ENCODE peak calls at places on chromosomes 6 and 20, in four cellular contexts. N is pancreas, H is A549, B is H9. U is an unnamed sample. For H3K4me1, the result is how much of the 10 kb centered on the place peaks cover.

GRCh38 chr20:57654998-57655811 is 35.0 kb upstream of the ZBP1 start:
- DNase-seq in N (no peak), H (peak), B (peak), U (no peak)

GRCh38 chr6:144017167-144018094 is 9.4 kb upstream of the PLAGL1 start:
- DNase-seq in N (no peak), H (no peak), B (no peak), U (no peak)

GRCh38 chr20:59482581-59483187 is 121.7 kb upstream of the PHACTR3 start:
- DNase-seq in N (no peak), H (no peak), B (no peak), U (no peak)

GRCh38 chr20:63102720-63103375 is 96.1 kb upstream of the BHLHE23 start:
- DNase-seq in N (no peak), H (peak), B (no peak), U (peak)

GRCh38 chr20:62603021-62603906 is 39.0 kb upstream of the SLCO4A1 start:
- DNase-seq in N (peak), H (no peak), B (no peak), U (peak)

GRCh38 chr6:111534366-111534765 is 51.3 kb upstream of the REV3L start:
- DNase-seq in N (peak), H (no peak), B (no peak), U (no peak)

GRCh38 chr6:17193376-17193775 is 87.8 kb upstream of the RBM24 start:
- DNase-seq in N (no peak), H (no peak), B (no peak), U (no peak)

GRCh38 chr6:130293800-130294199 is 71.0 kb upstream of the SAMD3 start:
- DNase-seq in N (no peak), H (peak), B (peak), U (no peak)

GRCh38 chr6:44100088-44100550 is 27.1 kb downstream of the MRPL14 start:
- DNase-seq in N (no peak), H (peak), B (no peak), U (no peak)

GRCh38 chr6:110703906-110704594 is 111.2 kb downstream of the CDK19 start:
- DNase-seq in N (no peak), H (no peak), B (no peak), U (no peak)

GRCh38 chr20:64152906-64153305 is 11.3 kb upstream of the MYT1 start:
- DNase-seq in N (no peak), H (no peak), B (no peak), U (no peak)

GRCh38 chr20:4814696-4815252 is 93.1 kb downstream of the PRND start:
- DNase-seq in N (no peak), H (no peak), B (no peak), U (peak)
- H3K4me1 ChIP-seq in N (under half), H (under half), B (under half), U (under half)

GRCh38 chr6:41779336-41779735 is 364 bp downstream of the FRS3 start:
- DNase-seq in N (no peak), H (no peak), B (no peak), U (no peak)

GRCh38 chr6:41783106-41783780 is 2.7 kb downstream of the PRICKLE4 start:
- DNase-seq in N (no peak), H (no peak), B (no peak), U (no peak)

GRCh38 chr6:41780623-41781301 is at the start of gene PRICKLE4:
- DNase-seq in N (peak), H (peak), B (no peak), U (peak)

GRCh38 chr6:41779793-41780622 is at the start of gene FRS3:
- DNase-seq in N (peak), H (peak), B (peak), U (peak)

DNA sequence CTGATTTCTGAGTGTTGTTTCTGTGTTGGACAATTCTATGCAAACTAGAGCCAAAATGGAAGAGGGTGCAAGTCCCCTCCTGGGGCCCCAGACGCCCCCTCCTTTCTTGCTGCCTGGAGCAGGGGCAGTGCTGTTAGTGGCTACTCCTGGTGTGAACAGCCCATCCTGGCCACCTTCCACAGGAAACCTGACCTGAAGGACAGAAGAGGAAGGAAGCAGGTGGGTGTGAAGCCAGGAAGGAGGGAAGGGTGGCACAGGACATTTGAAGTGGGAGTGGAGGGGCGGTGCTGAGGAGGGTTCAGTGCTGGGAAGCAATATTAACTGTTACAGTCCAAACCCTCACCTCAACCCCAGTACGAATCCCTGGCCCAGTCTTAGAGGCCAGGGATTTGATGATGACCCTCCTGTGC is 725 bp downstream of the PRICKLE4 start:
- DNase-seq in N (peak), H (no peak), B (no peak), U (no peak)
- H3K4me1 ChIP-seq in N (under half), H (under half), B (under half), U (under half)

DNA sequence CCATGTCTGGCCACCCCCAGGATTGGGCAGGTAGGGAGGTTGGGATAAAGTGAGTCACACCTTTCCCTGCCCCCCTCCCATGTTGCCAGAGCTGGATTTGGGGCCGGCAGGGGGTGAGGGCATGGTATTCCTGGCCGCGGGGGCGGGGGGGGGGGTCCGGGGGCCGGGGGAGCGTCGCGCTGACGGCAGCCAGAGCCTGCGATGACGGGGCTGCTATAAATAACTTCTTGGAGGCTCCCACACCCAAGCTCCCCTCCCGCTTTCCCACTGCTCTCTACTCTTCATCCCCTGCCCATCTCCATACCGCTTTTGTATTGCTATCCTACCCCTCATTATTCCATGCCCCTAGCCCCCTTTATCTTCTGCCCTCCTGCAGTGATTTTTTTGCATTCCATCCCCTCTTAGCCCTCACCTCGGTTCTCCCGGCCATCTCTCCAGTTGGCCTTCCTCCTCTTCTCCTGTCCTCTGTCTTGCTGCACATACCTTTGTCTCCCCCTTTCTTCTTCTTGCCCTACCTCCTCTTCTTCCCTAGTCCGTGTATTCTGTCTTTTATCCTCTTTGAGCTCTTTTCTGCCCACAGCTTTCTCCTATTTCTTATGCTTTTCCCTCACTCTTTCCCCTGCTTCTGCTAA is 13.8 kb downstream of the SYNGAP1 start:
- DNase-seq in N (no peak), H (no peak), B (peak), U (no peak)
- H3K4me1 ChIP-seq in N (under half), H (under half), B (under half), U (under half)

DNA sequence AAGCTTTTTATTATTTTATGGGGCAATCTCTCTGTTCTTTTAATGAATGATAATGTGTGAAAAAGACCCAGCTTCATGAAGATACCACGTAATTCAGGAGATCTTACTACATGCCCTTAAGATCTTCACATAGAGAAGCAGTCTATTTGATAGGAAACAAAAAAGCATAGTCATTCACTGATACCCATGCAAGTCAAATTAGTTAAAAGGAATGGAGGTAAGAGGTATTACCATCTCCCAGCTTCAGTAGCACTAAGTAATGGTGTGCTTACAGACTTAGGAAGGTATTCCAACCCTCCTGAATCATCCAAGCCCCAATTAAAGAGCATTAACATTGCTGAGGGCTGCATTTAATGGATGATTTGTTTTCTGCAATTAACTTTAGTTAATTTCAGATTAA is 364.7 kb downstream of the SYNE1 start:
- DNase-seq in N (no peak), H (no peak), B (no peak), U (no peak)
- H3K4me1 ChIP-seq in N (under half), H (under half), B (under half), U (under half)

DNA sequence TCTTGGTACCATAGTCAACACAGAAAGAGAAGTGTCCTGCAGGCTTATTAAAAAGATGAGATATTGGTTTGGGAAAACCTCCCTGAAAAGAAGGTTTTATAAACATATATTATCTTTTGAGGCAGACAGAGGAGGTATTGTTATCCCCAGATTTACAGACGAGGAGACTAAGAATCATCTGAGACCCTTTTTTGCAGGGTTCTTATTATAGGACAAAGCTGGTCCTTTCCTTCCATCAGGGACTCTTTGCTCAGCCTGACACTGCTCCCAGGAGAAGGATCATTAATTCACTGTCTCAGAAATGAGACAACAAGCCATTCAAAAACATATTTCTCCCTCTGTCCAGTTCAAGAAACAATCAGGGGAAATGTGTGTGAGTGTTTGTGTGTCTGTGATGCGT is 33.6 kb downstream of the HIVEP2 start:
- DNase-seq in N (no peak), H (no peak), B (no peak), U (no peak)
- H3K4me1 ChIP-seq in N (under half), H (under half), B (under half), U (under half)

GRCh38 chr6:75478929-75479328 is 14.7 kb downstream of the FILIP1 start:
- DNase-seq in N (no peak), H (no peak), B (no peak), U (no peak)
- H3K4me1 ChIP-seq in N (under half), H (under half), B (under half), U (under half)

GRCh38 chr6:157066781-157067491 is 256.4 kb downstream of the TMEM242 start:
- DNase-seq in N (no peak), H (no peak), B (no peak), U (no peak)

GRCh38 chr6:157064502-157064901 is 258.8 kb downstream of the TMEM242 start:
- DNase-seq in N (no peak), H (no peak), B (no peak), U (no peak)

GRCh38 chr6:157063176-157063934 is 260.0 kb downstream of the TMEM242 start:
- DNase-seq in N (no peak), H (no peak), B (no peak), U (no peak)

GRCh38 chr6:157063935-157064322 is 259.4 kb downstream of the TMEM242 start:
- DNase-seq in N (no peak), H (no peak), B (no peak), U (no peak)

GRCh38 chr6:157065366-157065765 is 258.0 kb downstream of the TMEM242 start:
- DNase-seq in N (no peak), H (no peak), B (no peak), U (no peak)
- H3K4me1 ChIP-seq in N (under half), H (under half), B (under half), U (under half)

GRCh38 chr6:42932412-42932811 is 3.1 kb downstream of the CNPY3 start:
- DNase-seq in N (no peak), H (no peak), B (no peak), U (no peak)
- H3K4me1 ChIP-seq in N (under half), H (under half), B (under half), U (under half)